ENCODE peak calls at places on chromosomes 7 and 10, in ten cellular contexts. W, O, M, P, Y, T, X, I, G and C are unnamed samples.

GRCh38 chr7:140297192-140297591 is 101.1 kb downstream of the SLC37A3 start:
- DNase-seq in M (no peak), G (no peak), Y (no peak), P (no peak), T (no peak), I (no peak), W (no peak), X (no peak), O (no peak), C (no peak)

GRCh38 chr7:51224811-51225581 is 91.6 kb downstream of the COBL start:
- DNase-seq in X (no peak), I (no peak), M (peak), W (peak), P (no peak), O (no peak), G (peak), T (peak), Y (no peak), C (peak)

GRCh38 chr10:68075550-68076004 is 494 bp upstream of the HERC4 start:
- DNase-seq in X (no peak), P (no peak), G (peak), Y (no peak), I (no peak), W (no peak), T (no peak), M (no peak), O (peak), C (no peak)

GRCh38 chr10:124657806-124658205 is 86.4 kb downstream of the FAM53B start:
- DNase-seq in X (peak), M (no peak), W (no peak), T (no peak), P (no peak), O (peak), I (no peak), Y (no peak), G (no peak), C (no peak)

GRCh38 chr7:141550694-141551079 is 523 bp upstream of the AGK start:
- DNase-seq in W (peak), I (no peak), M (peak), O (peak), X (peak), Y (no peak), T (no peak), P (no peak), G (peak), C (no peak)

GRCh38 chr7:50197547-50197946 is 104.5 kb upstream of the ZPBP start:
- DNase-seq in X (peak), W (no peak), T (no peak), O (peak), Y (no peak), G (no peak), I (no peak), P (peak), M (peak), C (no peak)

GRCh38 chr7:98617960-98618418 is 904 bp downstream of the NPTX2 start:
- DNase-seq in X (no peak), O (no peak), G (no peak), P (no peak), M (peak), T (no peak), Y (no peak), I (no peak), W (no peak), C (no peak)

GRCh38 chr10:90846746-90847145 is 11.1 kb downstream of the HTR7 start:
- DNase-seq in O (no peak), X (no peak), W (no peak), I (no peak), Y (no peak), P (no peak), T (no peak), G (no peak), M (no peak), C (no peak)

GRCh38 chr7:150481207-150481920 is 30.9 kb downstream of the GIMAP8 start:
- DNase-seq in X (peak), M (no peak), Y (no peak), I (no peak), T (no peak), P (no peak), W (no peak), O (no peak), G (no peak), C (no peak)

GRCh38 chr7:110317699-110318265 is 773.1 kb upstream of the LRRN3 start:
- DNase-seq in M (no peak), G (no peak), I (no peak), T (no peak), O (no peak), Y (no peak), P (no peak), W (no peak), X (no peak), C (no peak)

GRCh38 chr10:102401735-102402511 is 6.4 kb downstream of the NFKB2 start:
- DNase-seq in M (peak), T (no peak), O (no peak), Y (peak), I (no peak), P (no peak), X (no peak), G (no peak), W (no peak), C (peak)

GRCh38 chr7:65475734-65476319 is 102.2 kb downstream of the ZNF92 start:
- DNase-seq in Y (no peak), O (peak), W (no peak), P (no peak), I (no peak), G (no peak), T (no peak), M (no peak), X (peak), C (no peak)

GRCh38 chr10:75011221-75011620 is 100.2 kb upstream of the SAMD8 start:
- DNase-seq in O (peak), Y (no peak), G (no peak), P (no peak), W (no peak), T (no peak), I (no peak), X (no peak), M (no peak), C (no peak)

GRCh38 chr10:52621635-52622079 is 150.9 kb downstream of the MBL2 start:
- DNase-seq in O (no peak), P (no peak), T (no peak), G (no peak), X (no peak), W (no peak), M (no peak), Y (no peak), I (no peak), C (no peak)

GRCh38 chr10:91617073-91617580 is 15.7 kb downstream of the PPP1R3C start:
- DNase-seq in P (no peak), Y (no peak), O (no peak), X (no peak), I (no peak), T (no peak), W (no peak), G (no peak), M (no peak), C (no peak)

GRCh38 chr10:114987995-114988394 is 50.0 kb downstream of the TRUB1 start:
- DNase-seq in Y (no peak), P (no peak), M (no peak), T (no peak), O (no peak), X (no peak), I (no peak), W (no peak), G (no peak), C (no peak)

GRCh38 chr7:118858651-118859149 is 634.2 kb downstream of the ANKRD7 start:
- DNase-seq in X (no peak), M (peak), W (no peak), Y (no peak), G (no peak), P (no peak), O (no peak), I (no peak), T (no peak), C (no peak)

GRCh38 chr10:61283489-61284221 is 169.5 kb downstream of the TMEM26 start:
- DNase-seq in T (no peak), Y (no peak), G (no peak), I (no peak), M (no peak), P (no peak), O (no peak), W (no peak), X (no peak), C (no peak)

GRCh38 chr10:63369711-63370110 is 96.1 kb downstream of the JMJD1C start:
- DNase-seq in G (no peak), P (no peak), Y (no peak), W (no peak), X (no peak), T (no peak), I (no peak), O (no peak), M (peak), C (no peak)

GRCh38 chr10:71067098-71067760 is 145.1 kb upstream of the UNC5B start:
- DNase-seq in G (no peak), W (no peak), T (no peak), I (no peak), M (no peak), P (no peak), O (no peak), Y (no peak), X (no peak), C (no peak)

GRCh38 chr10:123478112-123478511 is 188.0 kb upstream of the GPR26 start:
- DNase-seq in X (no peak), P (no peak), O (no peak), G (no peak), M (no peak), W (no peak), T (no peak), Y (no peak), I (no peak), C (no peak)

GRCh38 chr7:116673504-116673865 is 1.5 kb downstream of the MET start:
- DNase-seq in W (no peak), O (no peak), X (no peak), M (no peak), I (no peak), T (no peak), Y (no peak), G (peak), P (no peak), C (no peak)

GRCh38 chr7:100423315-100423714 is 5.2 kb downstream of the ZCWPW1 start:
- DNase-seq in O (peak), X (no peak), Y (no peak), G (no peak), I (no peak), M (no peak), T (no peak), W (no peak), P (no peak), C (no peak)

GRCh38 chr10:3040069-3040468 is 27.3 kb upstream of the PFKP start:
- DNase-seq in O (no peak), G (no peak), I (no peak), M (no peak), P (no peak), Y (no peak), X (no peak), T (no peak), W (no peak), C (no peak)

GRCh38 chr7:78968951-78969350 is 484.5 kb downstream of the MAGI2 start:
- DNase-seq in P (no peak), W (no peak), G (no peak), M (peak), I (no peak), T (no peak), O (no peak), Y (no peak), X (no peak), C (no peak)

GRCh38 chr7:134778941-134779740 is at the start of gene CALD1:
- DNase-seq in W (no peak), T (no peak), G (peak), P (no peak), M (peak), Y (peak), X (no peak), O (no peak), I (no peak), C (peak)

GRCh38 chr7:128406147-128406985 is 3.4 kb downstream of the IMPDH1 start:
- DNase-seq in M (peak), T (no peak), W (no peak), P (no peak), O (no peak), I (no peak), G (no peak), X (no peak), Y (no peak), C (no peak)

GRCh38 chr7:92695308-92696261 is 105.4 kb upstream of the FAM133B start:
- DNase-seq in G (peak), M (peak), P (no peak), O (no peak), Y (no peak), I (no peak), X (no peak), T (no peak), W (peak), C (no peak)

GRCh38 chr10:26215923-26216576 is 524 bp upstream of the GAD2 start:
- DNase-seq in X (peak), Y (no peak), M (peak), G (no peak), W (no peak), O (no peak), P (peak), T (no peak), I (no peak), C (no peak)

GRCh38 chr10:128062331-128062730 is 63.9 kb downstream of the MKI67 start:
- DNase-seq in M (peak), O (no peak), I (no peak), Y (no peak), W (no peak), P (no peak), X (no peak), G (no peak), T (no peak), C (no peak)

GRCh38 chr7:136251826-136252225 is 274.7 kb upstream of the MTPN start:
- DNase-seq in Y (no peak), I (no peak), P (no peak), T (no peak), G (no peak), W (no peak), O (no peak), M (no peak), X (no peak), C (no peak)

GRCh38 chr10:70672165-70672992 is at the start of gene ADAMTS14:
- DNase-seq in G (peak), W (peak), Y (peak), X (peak), I (peak), P (no peak), M (peak), T (no peak), O (no peak), C (no peak)

GRCh38 chr10:85618841-85619240 is 747.8 kb downstream of the GRID1 start:
- DNase-seq in P (no peak), G (no peak), X (no peak), T (no peak), I (no peak), Y (no peak), O (no peak), M (no peak), W (no peak), C (no peak)

GRCh38 chr10:79237801-79238520 is 109.3 kb upstream of the PPIF start:
- DNase-seq in T (no peak), P (no peak), Y (no peak), O (no peak), X (no peak), M (peak), W (peak), I (no peak), G (no peak), C (no peak)

GRCh38 chr10:6579193-6579903 is 728 bp downstream of the PRKCQ start:
- DNase-seq in X (peak), O (no peak), W (no peak), M (peak), I (no peak), G (peak), Y (no peak), T (no peak), P (no peak), C (no peak)

GRCh38 chr10:128069351-128070051 is 56.7 kb downstream of the MKI67 start:
- DNase-seq in G (peak), X (peak), O (peak), W (peak), T (no peak), I (peak), Y (no peak), P (peak), M (peak), C (no peak)

GRCh38 chr10:123901621-123902020 is 10.0 kb upstream of the CPXM2 start:
- DNase-seq in M (no peak), Y (no peak), O (peak), G (no peak), W (no peak), X (no peak), I (no peak), P (no peak), T (no peak), C (no peak)

GRCh38 chr7:128705891-128706333 is 33.2 kb upstream of the CALU start:
- DNase-seq in X (no peak), I (no peak), G (no peak), T (no peak), Y (no peak), O (no peak), P (no peak), W (peak), M (peak), C (peak)